ENCODE peak calls at places on chromosomes 6 and 20, in six cellular contexts. C, S, U, J, M and Z are unnamed samples.

GRCh38 chr20:42763015-42763414 is 426.7 kb downstream of the PTPRT start:
- DNase-seq in C (no peak), S (no peak), U (no peak), J (no peak), M (no peak), Z (no peak)

GRCh38 chr6:79841577-79842381 is 105.6 kb downstream of the ELOVL4 start:
- DNase-seq in C (peak), S (no peak), U (no peak), J (no peak), M (peak), Z (peak)

GRCh38 chr6:3077430-3077829 is 9.1 kb downstream of the RIPK1 start:
- DNase-seq in C (no peak), S (no peak), U (no peak), J (no peak), M (no peak), Z (no peak)

GRCh38 chr20:37095108-37095608 is 639 bp downstream of the RBL1 start:
- DNase-seq in C (no peak), S (no peak), U (no peak), J (peak), M (no peak), Z (peak)

GRCh38 chr20:44646641-44647274 is 4.7 kb downstream of the ADA start:
- DNase-seq in C (peak), S (no peak), U (no peak), J (peak), M (peak), Z (peak)

GRCh38 chr6:10569392-10570127 is 48.4 kb downstream of the GCNT2 start:
- DNase-seq in C (no peak), S (no peak), U (no peak), J (no peak), M (no peak), Z (no peak)

GRCh38 chr20:51434556-51435256 is 107.8 kb downstream of the NFATC2 start:
- DNase-seq in C (peak), S (no peak), U (no peak), J (peak), M (peak), Z (peak)

GRCh38 chr6:73314577-73315492 is 39.2 kb downstream of the DPPA5 start:
- DNase-seq in C (no peak), S (no peak), U (no peak), J (no peak), M (no peak), Z (no peak)

GRCh38 chr20:42649716-42650115 is 540.0 kb downstream of the PTPRT start:
- DNase-seq in C (no peak), S (no peak), U (no peak), J (no peak), M (no peak), Z (no peak)

GRCh38 chr6:24397631-24398030 is 5.1 kb upstream of the MRS2 start:
- DNase-seq in C (no peak), S (no peak), U (no peak), J (no peak), M (no peak), Z (no peak)

GRCh38 chr6:130371921-130372320 is 6.1 kb downstream of the TMEM200A start:
- DNase-seq in C (no peak), S (no peak), U (no peak), J (peak), M (no peak), Z (peak)

GRCh38 chr6:136767103-136767502 is 25.2 kb downstream of the MAP3K5 start:
- DNase-seq in C (no peak), S (no peak), U (no peak), J (no peak), M (no peak), Z (no peak)

GRCh38 chr6:40719671-40720374 is 132.7 kb upstream of the LRFN2 start:
- DNase-seq in C (no peak), S (no peak), U (no peak), J (peak), M (no peak), Z (peak)

GRCh38 chr20:25044660-25045342 is 13.1 kb downstream of the ACSS1 start:
- DNase-seq in C (no peak), S (no peak), U (no peak), J (no peak), M (no peak), Z (no peak)

GRCh38 chr6:24918641-24919403 is 16.9 kb downstream of the RIPOR2 start:
- DNase-seq in C (no peak), S (no peak), U (no peak), J (peak), M (no peak), Z (no peak)

GRCh38 chr20:47330071-47330470 is 26.4 kb downstream of the ZMYND8 start:
- DNase-seq in C (no peak), S (no peak), U (no peak), J (no peak), M (no peak), Z (no peak)

GRCh38 chr6:125679128-125679527 is 70.3 kb upstream of the HEY2 start:
- DNase-seq in C (no peak), S (no peak), U (no peak), J (no peak), M (no peak), Z (no peak)

GRCh38 chr6:156617376-156617775 is 159.8 kb upstream of the ARID1B start:
- DNase-seq in C (peak), S (no peak), U (no peak), J (peak), M (no peak), Z (no peak)

GRCh38 chr6:36979343-36979742 is 6.7 kb downstream of the MTCH1 start:
- DNase-seq in C (peak), S (no peak), U (no peak), J (peak), M (peak), Z (peak)

GRCh38 chr6:84811351-84811750 is 47.0 kb upstream of the TBX18 start:
- DNase-seq in C (peak), S (no peak), U (no peak), J (no peak), M (peak), Z (no peak)

GRCh38 chr6:154500769-154501171 is 9.7 kb downstream of the CNKSR3 start:
- DNase-seq in C (no peak), S (no peak), U (no peak), J (no peak), M (peak), Z (no peak)

GRCh38 chr6:132687306-132687705 is 26.5 kb downstream of the VNN1 start:
- DNase-seq in C (peak), S (no peak), U (no peak), J (peak), M (peak), Z (peak)

GRCh38 chr6:148761532-148761951 is 14.7 kb downstream of the UST start:
- DNase-seq in C (no peak), S (no peak), U (no peak), J (peak), M (no peak), Z (peak)

GRCh38 chr20:22160254-22160653 is 424.1 kb downstream of the FOXA2 start:
- DNase-seq in C (no peak), S (no peak), U (no peak), J (no peak), M (no peak), Z (no peak)

GRCh38 chr6:46011241-46012085 is 4.2 kb downstream of the CLIC5 start:
- DNase-seq in C (no peak), S (no peak), U (no peak), J (no peak), M (no peak), Z (no peak)

GRCh38 chr20:62818592-62819493 is 2.0 kb downstream of the COL9A3 start:
- DNase-seq in C (peak), S (peak), U (no peak), J (peak), M (no peak), Z (peak)

GRCh38 chr20:45964024-45964423 is 8.0 kb downstream of the ZNF335 start:
- DNase-seq in C (no peak), S (peak), U (no peak), J (no peak), M (no peak), Z (no peak)

GRCh38 chr6:20252311-20252710 is 40.0 kb upstream of the MBOAT1 start:
- DNase-seq in C (peak), S (no peak), U (no peak), J (no peak), M (no peak), Z (peak)

GRCh38 chr6:125312950-125313349 is 11.2 kb upstream of the HDDC2 start:
- DNase-seq in C (no peak), S (no peak), U (no peak), J (no peak), M (no peak), Z (no peak)

GRCh38 chr6:100460650-100461204 is 4.0 kb downstream of the SIM1 start:
- DNase-seq in C (no peak), S (no peak), U (no peak), J (no peak), M (no peak), Z (no peak)

GRCh38 chr20:60132827-60133549 is 174.8 kb downstream of the CDH26 start:
- DNase-seq in C (no peak), S (no peak), U (no peak), J (no peak), M (no peak), Z (peak)

GRCh38 chr6:26022737-26023136 is 60.1 kb downstream of the TRIM38 start:
- DNase-seq in C (no peak), S (no peak), U (no peak), J (no peak), M (no peak), Z (no peak)
- H3K4me3 ChIP-seq in C (no peak), S (no peak), U (no peak), J (no peak), M (peak), Z (no peak)

GRCh38 chr6:39495640-39496039 is 173.1 kb upstream of the KCNK16 start:
- DNase-seq in C (no peak), S (no peak), U (no peak), J (no peak), M (no peak), Z (no peak)

GRCh38 chr6:39493174-39493573 is 170.7 kb upstream of the KCNK16 start:
- DNase-seq in C (no peak), S (no peak), U (no peak), J (peak), M (peak), Z (no peak)

GRCh38 chr6:39493717-39494116 is 171.2 kb upstream of the KCNK16 start:
- DNase-seq in C (no peak), S (no peak), U (no peak), J (peak), M (no peak), Z (peak)

GRCh38 chr6:39496951-39497350 is 174.4 kb upstream of the KCNK16 start:
- DNase-seq in C (no peak), S (no peak), U (no peak), J (peak), M (no peak), Z (peak)

DNA sequence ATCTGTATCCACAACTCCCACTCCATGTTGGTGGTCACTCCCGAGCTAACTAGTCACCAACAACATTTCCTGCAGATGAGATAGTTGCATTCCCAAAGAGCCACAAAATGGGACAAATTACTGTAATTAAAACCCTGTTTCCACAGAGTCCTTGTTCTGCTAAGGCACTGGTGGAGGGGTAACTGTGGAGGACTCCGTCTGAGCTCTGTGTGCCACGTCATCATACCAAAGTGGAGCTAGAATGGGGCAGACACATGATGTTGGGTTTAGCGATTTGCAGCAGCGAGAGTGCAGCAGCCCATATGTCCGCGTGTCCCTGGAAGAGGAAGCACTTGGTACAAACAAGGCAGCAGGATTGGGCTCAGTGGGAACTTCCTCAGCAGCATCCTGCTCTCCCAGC is 172.5 kb upstream of the KCNK16 start:
- DNase-seq in C (no peak), S (no peak), U (no peak), J (no peak), M (no peak), Z (no peak)
- TF ChIP-seq CTCF in C (no peak), S (no peak), U (no peak), J (no peak), M (no peak), Z (no peak)

GRCh38 chr20:19769516-19769915 is 11.5 kb downstream of the RIN2 start:
- DNase-seq in C (no peak), S (no peak), U (no peak), J (no peak), M (no peak), Z (no peak)
- H3K4me3 ChIP-seq in C (no peak), S (no peak), U (no peak), J (no peak), M (no peak), Z (no peak)

GRCh38 chr20:23343590-23343989 is 7.0 kb upstream of the NXT1 start:
- DNase-seq in C (no peak), S (no peak), U (no peak), J (no peak), M (no peak), Z (no peak)

GRCh38 chr20:23341073-23341472 is 9.5 kb upstream of the NXT1 start:
- DNase-seq in C (no peak), S (no peak), U (no peak), J (no peak), M (no peak), Z (no peak)

GRCh38 chr20:23344336-23344735 is 6.3 kb upstream of the NXT1 start:
- DNase-seq in C (no peak), S (no peak), U (no peak), J (no peak), M (no peak), Z (no peak)

GRCh38 chr20:23339986-23340385 is 10.6 kb upstream of the NXT1 start:
- DNase-seq in C (no peak), S (no peak), U (no peak), J (no peak), M (no peak), Z (no peak)

GRCh38 chr20:23340524-23340923 is 10.1 kb upstream of the NXT1 start:
- DNase-seq in C (peak), S (peak), U (peak), J (peak), M (peak), Z (peak)
- TF ChIP-seq CTCF in C (peak), S (peak), U (peak), J (peak), M (peak), Z (peak)

GRCh38 chr6:146027586-146028249 is 1.1 kb upstream of the GRM1 start:
- DNase-seq in C (no peak), S (no peak), U (no peak), J (no peak), M (no peak), Z (peak)
- H3K4me3 ChIP-seq in C (no peak), S (no peak), U (no peak), J (no peak), M (no peak), Z (no peak)